ENCODE peak calls at places on chromosome 15, in seven cellular contexts. X is H1, M is K562, B is T47D, K is GM12878, T is SK-N-SH, H is HepG2. Y is an unnamed sample.

GRCh38 chr15:72289597-72290325 is 17.4 kb upstream of the PARP6 start:
- DNase-seq in X (no peak), M (no peak), B (no peak), K (no peak), T (peak), H (no peak), Y (no peak)

GRCh38 chr15:22811640-22812039 is 25.2 kb downstream of the NIPA1 start:
- DNase-seq in X (no peak), M (no peak), B (peak), K (no peak), T (no peak), H (peak), Y (no peak)

GRCh38 chr15:101489236-101489632 is 273 bp downstream of the PCSK6 start:
- DNase-seq in X (no peak), M (peak), B (peak), K (no peak), T (peak), H (no peak), Y (peak)

GRCh38 chr15:24761704-24762302 is 86.2 kb downstream of the NPAP1 start:
- DNase-seq in X (no peak), M (no peak), B (peak), K (no peak), T (no peak), H (no peak), Y (no peak)

GRCh38 chr15:40695469-40695910 is 516 bp downstream of the RAD51 start:
- DNase-seq in X (no peak), M (peak), B (peak), K (no peak), T (no peak), H (peak), Y (no peak)

GRCh38 chr15:66496951-66497501 is 536 bp downstream of the SNAPC5 start:
- DNase-seq in X (no peak), M (peak), B (no peak), K (no peak), T (no peak), H (peak), Y (no peak)

GRCh38 chr15:81948751-81949150 is 97.1 kb downstream of the MEX3B start:
- DNase-seq in X (no peak), M (no peak), B (no peak), K (peak), T (no peak), H (no peak), Y (no peak)

GRCh38 chr15:79440355-79440908 is 8.3 kb downstream of the MINAR1 start:
- DNase-seq in X (no peak), M (no peak), B (no peak), K (no peak), T (no peak), H (no peak), Y (no peak)

GRCh38 chr15:58520464-58520863 is 88.7 kb downstream of the LIPC start:
- DNase-seq in X (no peak), M (no peak), B (no peak), K (no peak), T (no peak), H (no peak), Y (no peak)

GRCh38 chr15:68335251-68335650 is 57.7 kb downstream of the FEM1B start:
- DNase-seq in X (no peak), M (no peak), B (no peak), K (no peak), T (no peak), H (no peak), Y (no peak)

GRCh38 chr15:101710806-101711205 is 13.5 kb downstream of the TARS3 start:
- DNase-seq in X (no peak), M (no peak), B (no peak), K (no peak), T (no peak), H (peak), Y (no peak)

GRCh38 chr15:92693922-92694331 is 38.4 kb upstream of the FAM174B start:
- DNase-seq in X (no peak), M (peak), B (peak), K (no peak), T (peak), H (peak), Y (peak)

GRCh38 chr15:31353931-31354330 is 27.3 kb downstream of the KLF13 start:
- DNase-seq in X (no peak), M (no peak), B (no peak), K (no peak), T (peak), H (no peak), Y (no peak)

GRCh38 chr15:85759391-85759790 is 35.3 kb downstream of the KLHL25 start:
- DNase-seq in X (no peak), M (no peak), B (no peak), K (no peak), T (peak), H (no peak), Y (no peak)

GRCh38 chr15:24977686-24978085 is 22.9 kb downstream of the SNRPN start:
- DNase-seq in X (no peak), M (no peak), B (no peak), K (no peak), T (no peak), H (no peak), Y (no peak)

GRCh38 chr15:29438714-29439076 is 169.1 kb upstream of the NSMCE3 start:
- DNase-seq in X (no peak), M (no peak), B (no peak), K (no peak), T (no peak), H (no peak), Y (no peak)

GRCh38 chr15:58247803-58248503 is 109.8 kb downstream of the AQP9 start:
- DNase-seq in X (no peak), M (no peak), B (no peak), K (no peak), T (no peak), H (no peak), Y (no peak)

GRCh38 chr15:22974745-22975144 is 5.4 kb downstream of the CYFIP1 start:
- DNase-seq in X (no peak), M (no peak), B (no peak), K (no peak), T (no peak), H (no peak), Y (no peak)

GRCh38 chr15:46409879-46410278 is 775.0 kb downstream of the SQOR start:
- DNase-seq in X (no peak), M (no peak), B (no peak), K (no peak), T (no peak), H (no peak), Y (no peak)

GRCh38 chr15:71526061-71526460 is 284.3 kb upstream of the NR2E3 start:
- DNase-seq in X (no peak), M (no peak), B (no peak), K (no peak), T (no peak), H (no peak), Y (no peak)

GRCh38 chr15:73029003-73029527 is 23.2 kb upstream of the NEO1 start:
- DNase-seq in X (no peak), M (no peak), B (no peak), K (no peak), T (no peak), H (no peak), Y (no peak)

GRCh38 chr15:31758126-31758525 is 272.2 kb upstream of the CHRNA7 start:
- DNase-seq in X (no peak), M (peak), B (no peak), K (peak), T (peak), H (no peak), Y (peak)

GRCh38 chr15:65338823-65339222 is 34.3 kb downstream of the RNU5B-1 start:
- DNase-seq in X (no peak), M (no peak), B (no peak), K (no peak), T (no peak), H (no peak), Y (no peak)

GRCh38 chr15:68512578-68512977 is 66.2 kb upstream of the CORO2B start:
- DNase-seq in X (no peak), M (no peak), B (no peak), K (no peak), T (no peak), H (no peak), Y (no peak)

GRCh38 chr15:100725121-100726069 is 123.0 kb downstream of the ASB7 start:
- DNase-seq in X (no peak), M (no peak), B (no peak), K (no peak), T (peak), H (no peak), Y (no peak)

GRCh38 chr15:67680645-67681044 is 138.1 kb downstream of the MAP2K5 start:
- DNase-seq in X (no peak), M (peak), B (no peak), K (no peak), T (peak), H (no peak), Y (no peak)

GRCh38 chr15:25056484-25057429 is 102.0 kb downstream of the SNRPN start:
- DNase-seq in X (no peak), M (peak), B (no peak), K (no peak), T (no peak), H (no peak), Y (no peak)

GRCh38 chr15:92343869-92344643 is 49.6 kb upstream of the ST8SIA2 start:
- DNase-seq in X (peak), M (no peak), B (no peak), K (no peak), T (no peak), H (no peak), Y (no peak)

DNA sequence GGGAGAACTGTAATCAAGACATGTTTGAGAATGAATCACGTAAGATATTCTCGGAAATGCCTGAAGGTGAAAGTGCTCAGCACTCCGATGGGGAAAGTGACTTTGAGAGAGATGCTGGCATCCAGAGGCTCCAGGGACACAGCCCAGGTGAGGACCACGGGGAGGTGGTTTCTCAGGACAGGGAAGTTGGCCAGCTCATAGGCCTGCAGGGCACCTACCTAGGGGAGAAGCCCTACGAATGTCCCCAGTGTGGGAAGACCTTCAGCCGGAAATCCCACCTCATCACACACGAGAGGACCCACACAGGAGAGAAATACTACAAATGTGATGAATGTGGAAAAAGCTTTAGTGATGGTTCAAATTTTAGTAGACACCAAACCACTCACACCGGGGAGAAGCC is 19.8 kb downstream of the ZSCAN2 start:
- DNase-seq in X (no peak), M (no peak), B (no peak), K (no peak), T (no peak), H (no peak), Y (no peak)
- TF ChIP-seq JUND in X (no peak), M (no peak), B (no peak), K (no peak), T (no peak), H (no peak), Y (no peak)

GRCh38 chr15:87906444-87906843 is 350.1 kb downstream of the NTRK3 start:
- DNase-seq in X (no peak), M (no peak), B (no peak), K (no peak), T (no peak), H (no peak), Y (no peak)
- TF ChIP-seq JUND in X (no peak), M (no peak), B (no peak), K (no peak), T (no peak), H (no peak), Y (no peak)

DNA sequence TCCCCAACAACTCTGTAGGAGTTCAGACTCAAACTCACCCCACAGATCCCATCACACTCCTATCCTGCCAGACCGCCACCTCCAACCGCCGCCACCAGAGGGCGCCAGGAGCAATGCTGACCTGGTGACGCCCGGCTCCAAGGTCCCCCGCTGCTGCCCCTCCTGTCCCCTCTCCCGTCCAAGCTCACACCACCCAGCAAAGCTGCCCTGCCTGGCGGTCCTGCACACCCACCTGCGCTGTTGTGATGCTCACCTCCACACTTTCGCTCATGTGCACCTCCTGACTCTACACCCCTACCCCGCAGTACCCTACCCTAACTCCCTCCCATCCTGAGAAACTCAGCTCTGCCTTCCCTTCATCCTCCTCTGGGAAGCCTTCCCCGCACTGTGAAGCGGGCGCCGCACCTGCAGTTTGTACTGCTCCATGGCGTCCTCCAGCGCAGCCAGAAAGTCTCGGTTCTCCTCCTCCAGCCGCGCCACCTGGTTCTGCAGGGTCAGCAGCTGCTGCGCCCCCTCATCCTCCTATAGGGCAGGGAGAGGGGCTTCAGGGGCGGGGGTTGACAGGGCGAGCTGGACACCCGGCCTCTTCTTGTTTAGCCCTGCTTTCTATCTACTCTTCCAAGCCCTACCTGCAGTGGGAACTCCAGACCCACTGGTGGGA is 7.9 kb downstream of the KIF7 start:
- DNase-seq in X (peak), M (peak), B (peak), K (no peak), T (peak), H (peak), Y (peak)
- TF ChIP-seq JUND in X (no peak), M (no peak), B (no peak), K (no peak), T (no peak), H (no peak), Y (no peak)

GRCh38 chr15:90223441-90224165 is 10.1 kb downstream of the CIB1 start:
- DNase-seq in X (no peak), M (no peak), B (peak), K (no peak), T (no peak), H (no peak), Y (no peak)

GRCh38 chr15:90219421-90220141 is 14.2 kb downstream of the CIB1 start:
- DNase-seq in X (no peak), M (peak), B (no peak), K (no peak), T (peak), H (no peak), Y (no peak)

GRCh38 chr15:90221251-90221900 is 12.4 kb downstream of the CIB1 start:
- DNase-seq in X (peak), M (peak), B (peak), K (no peak), T (peak), H (peak), Y (no peak)

GRCh38 chr15:90225047-90225446 is 8.7 kb downstream of the CIB1 start:
- DNase-seq in X (no peak), M (no peak), B (peak), K (no peak), T (no peak), H (no peak), Y (no peak)

DNA sequence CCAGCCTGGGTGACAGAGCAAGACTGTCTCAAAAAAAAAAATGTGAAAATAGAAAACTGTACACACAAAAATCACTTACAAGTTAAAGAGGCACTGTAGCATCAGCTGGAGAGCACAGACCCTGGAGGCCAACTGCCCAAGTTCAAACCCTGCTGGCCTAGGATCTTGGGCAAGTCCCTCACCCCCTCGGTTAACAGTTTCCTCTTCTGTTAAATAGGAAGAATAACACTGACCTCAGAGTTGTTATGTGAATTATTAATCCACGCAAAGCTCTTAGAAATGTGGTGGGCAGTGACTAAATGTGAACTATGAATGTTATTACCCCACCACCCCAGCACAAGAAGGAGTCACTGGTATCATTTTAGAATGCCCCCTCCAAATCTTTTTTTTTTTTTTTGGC is 11.2 kb downstream of the CIB1 start:
- DNase-seq in X (no peak), M (no peak), B (no peak), K (no peak), T (no peak), H (no peak), Y (no peak)
- TF ChIP-seq JUND in X (no peak), M (no peak), B (no peak), K (no peak), T (no peak), H (no peak), Y (no peak)

DNA sequence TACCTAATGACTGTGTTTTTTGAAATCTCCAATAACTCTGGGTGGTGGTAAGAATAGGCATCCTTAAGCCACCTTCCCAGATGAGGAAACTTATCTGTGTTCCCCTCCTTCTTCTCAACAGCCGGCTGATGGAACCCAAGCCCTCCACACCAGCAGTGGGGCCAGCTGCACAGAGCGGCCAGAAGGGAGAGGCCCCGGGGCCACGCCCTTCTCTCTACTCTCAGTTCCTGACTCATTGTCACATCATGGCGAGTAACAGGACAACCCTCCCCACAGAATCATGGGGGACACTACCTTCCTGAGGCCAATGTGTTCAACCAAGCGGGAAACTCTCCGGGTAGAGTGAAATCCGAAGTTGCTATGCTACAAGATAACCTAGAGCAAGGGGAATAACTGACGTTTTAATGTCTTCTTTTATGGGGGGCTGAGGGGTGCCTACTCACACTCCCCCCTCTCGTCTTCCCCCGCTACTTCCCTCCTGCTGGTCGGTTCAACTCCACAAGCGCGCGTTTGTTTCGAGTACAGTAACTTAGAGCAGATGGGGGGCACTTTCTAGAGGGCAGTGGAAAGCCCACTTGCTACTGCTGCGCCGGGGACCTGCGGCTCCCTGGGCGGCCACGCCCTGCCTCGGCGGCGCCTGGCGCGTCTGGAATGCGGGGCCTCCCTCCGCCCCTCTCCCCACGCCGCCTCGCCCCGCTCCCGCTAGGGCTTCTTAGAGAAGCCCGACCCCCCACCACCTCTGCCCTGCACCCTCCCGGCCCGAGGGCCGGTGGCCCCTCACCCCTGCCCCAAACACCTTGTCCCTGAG is 618 bp downstream of the ANXA2 start:
- DNase-seq in X (no peak), M (peak), B (peak), K (peak), T (peak), H (no peak), Y (no peak)
- TF ChIP-seq JUND in X (no peak), M (peak), B (no peak), K (no peak), T (no peak), H (no peak), Y (no peak)

DNA sequence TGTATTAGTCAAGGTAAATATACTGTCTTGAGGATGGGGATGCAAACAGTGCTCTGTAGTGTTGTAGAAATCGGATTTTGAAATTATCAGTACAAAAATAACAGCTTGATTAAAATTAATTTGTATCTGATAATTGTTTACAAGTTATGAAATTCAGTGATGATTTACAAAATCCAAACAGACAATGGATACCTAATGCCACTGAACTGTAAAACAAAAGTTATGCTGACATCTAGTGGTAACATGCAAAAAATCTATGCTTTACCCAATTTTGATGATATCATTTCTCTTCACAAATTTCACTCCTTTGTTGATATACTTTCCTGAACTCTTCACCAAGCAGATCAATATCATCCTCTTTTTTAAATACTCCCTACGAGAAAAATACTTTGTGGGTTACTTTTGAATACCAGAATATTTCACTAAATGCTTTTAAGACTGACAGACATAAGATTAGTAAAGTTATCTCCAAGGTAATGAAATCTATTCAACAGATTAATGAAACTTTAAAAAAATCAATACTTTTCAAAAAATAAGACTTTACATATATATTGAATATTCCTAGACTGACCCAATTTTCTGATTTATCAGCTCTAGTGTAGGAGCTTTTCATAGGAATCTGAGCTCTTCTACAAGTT is 36.0 kb downstream of the MNS1 start:
- DNase-seq in X (no peak), M (peak), B (peak), K (peak), T (peak), H (peak), Y (peak)
- TF ChIP-seq JUND in X (no peak), M (no peak), B (no peak), K (no peak), T (no peak), H (no peak), Y (no peak)

DNA sequence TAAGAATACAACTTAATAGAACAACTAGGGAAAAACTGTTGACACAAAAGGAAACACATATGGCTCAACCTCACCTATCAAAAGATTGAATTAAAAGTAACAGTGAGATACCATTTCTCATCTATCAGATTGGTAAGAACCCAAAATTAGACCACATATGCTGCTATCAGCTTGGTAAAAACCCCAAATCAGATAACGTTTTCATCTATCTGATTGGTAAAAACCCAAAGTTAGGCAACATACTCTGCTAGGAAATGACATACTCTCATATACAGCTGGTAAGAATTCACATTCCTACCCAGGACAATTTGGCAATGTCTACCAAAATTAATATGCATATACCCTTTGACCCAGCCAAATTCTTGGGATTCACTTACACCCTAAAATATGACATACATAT is 26.3 kb downstream of the NRG4 start:
- DNase-seq in X (no peak), M (no peak), B (no peak), K (no peak), T (no peak), H (no peak), Y (no peak)
- TF ChIP-seq JUND in X (no peak), M (no peak), B (no peak), K (no peak), T (no peak), H (no peak), Y (no peak)

Y was measured in HCT116.